ENCODE peak calls at places on chromosomes 1 and 21, in five cellular contexts. H, X, J, S and D are unnamed samples.

GRCh38 chr1:151259351-151259750 is 4.8 kb downstream of the PSMD4 start:
- DNase-seq in X (no peak), S (no peak), J (no peak), H (no peak), D (no peak)

GRCh38 chr1:109787845-109788605 is 24.3 kb upstream of the EPS8L3 start:
- DNase-seq in X (no peak), S (no peak), J (no peak), H (no peak), D (no peak)

GRCh38 chr1:87436534-87436933 is 107.9 kb downstream of the LMO4 start:
- DNase-seq in X (no peak), S (no peak), H (no peak), J (no peak), D (no peak)

GRCh38 chr1:243268284-243268653 is 12.4 kb downstream of the SDCCAG8 start:
- DNase-seq in H (no peak), X (peak; percentile 41), S (no peak), J (no peak), D (no peak)

GRCh38 chr1:93317207-93317606 is 28.5 kb upstream of the DR1 start:
- DNase-seq in J (no peak), S (no peak), X (no peak), H (no peak), D (no peak)

GRCh38 chr1:66642992-66643391 is 109.0 kb downstream of the SGIP1 start:
- DNase-seq in J (no peak), S (no peak), X (no peak), H (no peak), D (no peak)

GRCh38 chr1:30609336-30610280 is 113.8 kb downstream of the MATN1 start:
- DNase-seq in S (no peak), J (no peak), X (no peak), H (no peak), D (no peak)

GRCh38 chr1:29395724-29396437 is 159.6 kb downstream of the PTPRU start:
- DNase-seq in S (no peak), H (no peak), J (no peak), X (no peak), D (no peak)

GRCh38 chr1:236421022-236421421 is 26.9 kb downstream of the EDARADD start:
- DNase-seq in X (peak; percentile 65), H (peak; percentile 27), J (no peak), S (no peak), D (peak; percentile 76)

GRCh38 chr1:21779613-21780521 is 3.1 kb downstream of the USP48 start:
- DNase-seq in S (peak; percentile 98), H (no peak), J (no peak), X (no peak), D (no peak)

GRCh38 chr1:155651861-155652661 is 36.5 kb downstream of the YY1AP1 start:
- DNase-seq in J (no peak), S (no peak), H (no peak), X (no peak), D (no peak)

GRCh38 chr1:229184066-229184465 is 86.8 kb upstream of the RAB4A start:
- DNase-seq in H (no peak), J (no peak), S (no peak), X (no peak), D (no peak)

GRCh38 chr21:38504056-38504455 is 5.8 kb upstream of the ERG start:
- DNase-seq in J (no peak), S (no peak), H (no peak), X (no peak), D (no peak)

GRCh38 chr21:38500073-38500472 is 1.8 kb upstream of the ERG start:
- DNase-seq in X (no peak), J (no peak), S (no peak), H (no peak), D (no peak)

GRCh38 chr21:38506606-38507331 is 8.5 kb upstream of the ERG start:
- DNase-seq in S (no peak), X (no peak), J (peak; percentile 30), H (no peak), D (no peak)

GRCh38 chr21:38505654-38506523 is 7.6 kb upstream of the ERG start:
- DNase-seq in J (peak; percentile 82), H (peak; percentile 20), X (peak; percentile 6), S (no peak), D (peak; percentile 62)

DNA sequence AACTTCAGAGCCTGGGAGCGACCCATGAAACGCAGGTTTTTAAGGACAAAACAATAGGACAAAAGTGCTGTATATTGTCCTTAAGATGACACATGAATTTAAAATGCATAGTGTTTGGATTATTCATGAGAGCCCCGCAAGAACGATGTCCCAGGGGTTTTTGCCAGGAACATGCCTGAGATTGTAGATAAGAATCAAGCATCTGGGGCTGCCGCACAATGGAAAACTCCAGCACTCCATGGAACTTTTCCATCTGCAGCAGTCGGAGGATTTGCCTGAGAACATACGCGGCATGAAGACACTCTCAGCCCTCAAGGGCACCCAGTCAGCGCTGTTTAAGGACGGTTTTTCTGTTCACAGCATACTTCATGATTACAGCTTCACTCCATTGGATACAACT is 5.3 kb upstream of the ERG start:
- DNase-seq in S (no peak), X (no peak), H (no peak), J (no peak), D (no peak)
- TF ChIP-seq JUNB in S (no peak), X (no peak), H (no peak), J (no peak), D (no peak)

GRCh38 chr21:43702785-43703067 is 16.2 kb upstream of the PDXK start:
- DNase-seq in X (no peak), S (no peak), J (peak; percentile 31), H (no peak), D (no peak)

GRCh38 chr21:43712268-43712942 is 6.5 kb upstream of the PDXK start:
- DNase-seq in X (peak; percentile 77), S (no peak), H (no peak), J (no peak), D (no peak)

GRCh38 chr21:43708745-43709381 is 10.1 kb upstream of the PDXK start:
- DNase-seq in S (no peak), J (no peak), H (no peak), X (no peak), D (no peak)

GRCh38 chr21:43703068-43703880 is 15.7 kb upstream of the PDXK start:
- DNase-seq in S (no peak), X (no peak), J (peak; percentile 67), H (peak; percentile 52), D (peak; percentile 57)

GRCh38 chr21:43707462-43707861 is 11.5 kb upstream of the PDXK start:
- DNase-seq in J (no peak), H (no peak), X (no peak), S (no peak), D (no peak)
- TF ChIP-seq JUNB in J (no peak), H (no peak), X (no peak), S (no peak), D (no peak)

GRCh38 chr1:17480846-17481245 is 41.4 kb upstream of the RCC2 start:
- DNase-seq in X (no peak), S (no peak), J (no peak), H (no peak), D (no peak)

GRCh38 chr1:17472814-17473213 is 33.3 kb upstream of the RCC2 start:
- DNase-seq in S (no peak), J (no peak), X (no peak), H (no peak), D (no peak)

GRCh38 chr1:17470021-17470799 is 30.7 kb upstream of the RCC2 start:
- DNase-seq in H (no peak), J (peak; percentile 97), S (no peak), X (no peak), D (no peak)

GRCh38 chr1:17471393-17471792 is 31.9 kb upstream of the RCC2 start:
- DNase-seq in J (no peak), S (no peak), H (no peak), X (no peak), D (no peak)

DNA sequence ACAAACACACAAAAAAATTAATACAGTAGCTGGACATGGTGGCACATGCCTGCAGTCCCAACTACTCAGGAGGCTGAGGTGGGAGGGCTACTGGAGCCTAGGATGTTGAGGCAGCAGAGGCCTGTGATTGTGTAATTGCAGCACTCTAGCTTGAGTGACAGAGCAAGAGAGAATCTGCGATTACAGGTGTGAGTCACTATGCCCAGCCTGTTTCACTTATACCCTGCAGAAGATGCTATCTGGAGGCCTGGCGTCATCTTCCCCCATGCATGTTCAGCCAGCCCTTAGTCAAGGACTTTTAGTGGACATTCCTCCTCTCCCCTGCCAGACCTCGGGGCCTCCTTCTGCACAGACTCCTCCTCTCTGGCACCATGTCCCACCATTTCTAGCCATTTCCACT is 36.3 kb upstream of the RCC2 start:
- DNase-seq in H (no peak), J (no peak), X (no peak), S (no peak), D (no peak)
- TF ChIP-seq JUNB in H (no peak), J (no peak), X (no peak), S (no peak), D (no peak)

GRCh38 chr1:205348559-205349477 is 7.9 kb downstream of the KLHDC8A start:
- DNase-seq in J (no peak), S (no peak), H (no peak), X (no peak), D (no peak)
- TF ChIP-seq JUNB in J (no peak), S (no peak), H (no peak), X (no peak), D (no peak)

DNA sequence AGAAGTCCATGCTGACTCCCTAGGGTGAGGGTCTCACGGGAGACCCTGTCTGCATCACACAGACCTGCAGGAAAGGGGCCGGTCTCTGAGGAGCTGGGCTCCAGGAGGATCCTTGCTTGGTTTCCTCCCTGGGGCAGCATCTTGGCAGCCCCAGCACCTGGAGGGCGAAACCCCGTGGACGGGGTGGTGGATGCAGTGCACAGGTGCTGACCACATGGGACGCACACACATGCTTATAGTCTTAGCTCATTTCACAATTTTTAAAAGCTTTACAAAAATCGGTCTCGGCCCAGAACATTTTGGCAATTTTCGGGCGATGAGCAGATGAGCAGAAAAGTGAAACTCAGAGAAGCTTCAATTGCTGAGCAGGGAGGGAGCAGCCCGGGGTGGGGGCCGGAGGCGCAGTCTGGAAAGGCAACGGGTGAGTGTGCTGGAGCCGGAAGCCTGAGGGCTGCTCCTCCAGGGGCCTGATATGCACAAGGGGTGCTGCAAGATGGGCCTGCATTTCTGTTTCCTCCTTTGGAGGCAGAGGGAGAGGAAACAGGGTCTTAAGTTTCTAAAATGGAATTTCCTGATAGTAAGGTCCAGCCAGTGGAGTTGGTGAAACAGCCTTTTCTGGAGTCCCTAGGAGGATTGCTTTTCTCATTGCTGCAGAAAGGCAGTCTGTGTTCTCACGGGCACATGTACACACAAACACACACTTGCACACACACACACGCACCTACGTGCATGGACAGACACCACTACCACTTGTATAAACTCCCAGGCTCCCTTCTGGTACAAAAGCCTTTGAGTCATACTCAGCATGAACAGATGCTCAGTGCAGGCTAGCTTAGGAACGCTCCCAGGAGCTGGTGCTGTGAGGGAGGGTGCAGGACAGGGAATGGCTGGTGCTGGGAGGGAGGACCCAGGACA is 60.7 kb downstream of the SCCPDH start:
- DNase-seq in S (no peak), X (no peak), J (no peak), H (no peak), D (no peak)
- TF ChIP-seq JUNB in S (no peak), X (no peak), J (no peak), H (no peak), D (no peak)

GRCh38 chr1:219945795-219946194 is 17.4 kb upstream of the SLC30A10 start:
- DNase-seq in J (no peak), X (no peak), H (no peak), S (no peak), D (no peak)
- TF ChIP-seq JUNB in J (no peak), X (no peak), H (no peak), S (peak; percentile 15), D (no peak)